ENCODE peak calls at places on chromosomes 6 and 20, in ten cellular contexts. U is neuronal stem cell; M is GM23248; T is heart right ventricle; K is HepG2; Y is IMR-90; F is fibroblast of lung; S is right lobe of liver; J is PC-3; A is CD8-positive, alpha-beta memory T cell. C is an unnamed sample. For H3K27me3 and H3K36me3, the result is how much of the 10 kb centered on the place peaks cover.

GRCh38 chr6:154595538-154595937 is 85.1 kb upstream of the CNKSR3 start:
- DNase-seq in U (no peak), M (no peak), T (no peak), K (no peak), Y (no peak), F (no peak), S (no peak), J (no peak), A (no peak), C (no peak)

GRCh38 chr6:130557481-130558112 is 191.8 kb downstream of the TMEM200A start:
- DNase-seq in U (no peak), M (no peak), T (no peak), K (no peak), Y (no peak), F (no peak), S (no peak), J (no peak), A (no peak), C (no peak)

GRCh38 chr20:59785118-59785959 is 148.1 kb downstream of the SYCP2 start:
- DNase-seq in U (no peak), M (no peak), T (no peak), K (no peak), Y (no peak), F (no peak), S (no peak), J (no peak), A (no peak), C (no peak)

GRCh38 chr6:81751388-81752083 is 945 bp downstream of the TENT5A start:
- DNase-seq in U (peak), M (peak), T (peak), K (peak), Y (peak), F (peak), S (peak), J (peak), A (peak), C (peak)

GRCh38 chr20:48788486-48789072 is 39.2 kb downstream of the PREX1 start:
- DNase-seq in U (no peak), M (no peak), T (no peak), K (no peak), Y (no peak), F (no peak), S (no peak), J (no peak), A (peak), C (no peak)

GRCh38 chr6:54624779-54625178 is 221.8 kb upstream of the FAM83B start:
- DNase-seq in U (no peak), M (peak), T (no peak), K (no peak), Y (peak), F (peak), S (no peak), J (no peak), A (no peak), C (no peak)

GRCh38 chr6:28866342-28867077 is 57.3 kb downstream of the TRIM27 start:
- DNase-seq in U (peak), M (peak), T (peak), K (peak), Y (peak), F (peak), S (peak), J (peak), A (peak), C (peak)

GRCh38 chr6:119076966-119077642 is 1.4 kb downstream of the FAM184A start:
- DNase-seq in U (no peak), M (peak), T (no peak), K (no peak), Y (no peak), F (no peak), S (no peak), J (no peak), A (no peak), C (no peak)

GRCh38 chr6:36735110-36735971 is 37.7 kb downstream of the RAB44 start:
- DNase-seq in U (no peak), M (peak), T (peak), K (no peak), Y (peak), F (peak), S (peak), J (peak), A (no peak), C (peak)

GRCh38 chr6:138563231-138563630 is 63.9 kb upstream of the NHSL1 start:
- DNase-seq in U (no peak), M (no peak), T (no peak), K (no peak), Y (no peak), F (no peak), S (no peak), J (no peak), A (no peak), C (no peak)

GRCh38 chr6:170423814-170424633 is 117.5 kb downstream of the FAM120B start:
- DNase-seq in U (no peak), M (no peak), T (no peak), K (peak), Y (no peak), F (no peak), S (no peak), J (no peak), A (no peak), C (no peak)

GRCh38 chr20:36821964-36822437 is 48.4 kb upstream of the DSN1 start:
- DNase-seq in U (no peak), M (peak), T (no peak), K (no peak), Y (no peak), F (no peak), S (no peak), J (no peak), A (no peak), C (peak)

GRCh38 chr6:104943781-104944180 is 13.1 kb upstream of the LIN28B start:
- DNase-seq in U (no peak), M (peak), T (no peak), K (no peak), Y (peak), F (peak), S (no peak), J (peak), A (no peak), C (no peak)

GRCh38 chr20:22533823-22534751 is 50.3 kb downstream of the FOXA2 start:
- DNase-seq in U (no peak), M (no peak), T (no peak), K (peak), Y (no peak), F (no peak), S (no peak), J (no peak), A (no peak), C (no peak)

GRCh38 chr6:115551510-115551909 is 509.2 kb downstream of the FRK start:
- DNase-seq in U (no peak), M (no peak), T (no peak), K (no peak), Y (no peak), F (peak), S (peak), J (no peak), A (no peak), C (no peak)

GRCh38 chr6:157840776-157841175 is 17.7 kb downstream of the SNX9 start:
- DNase-seq in U (no peak), M (peak), T (no peak), K (no peak), Y (peak), F (peak), S (no peak), J (peak), A (no peak), C (no peak)

GRCh38 chr6:90780141-90780540 is 193.3 kb upstream of the MAP3K7 start:
- DNase-seq in U (no peak), M (no peak), T (no peak), K (no peak), Y (no peak), F (no peak), S (no peak), J (no peak), A (no peak), C (no peak)

GRCh38 chr20:32841632-32842031 is 17.1 kb upstream of the EFCAB8 start:
- DNase-seq in U (no peak), M (no peak), T (no peak), K (no peak), Y (no peak), F (no peak), S (no peak), J (no peak), A (no peak), C (no peak)

GRCh38 chr20:51426879-51427624 is 115.5 kb downstream of the NFATC2 start:
- DNase-seq in U (no peak), M (no peak), T (no peak), K (peak), Y (no peak), F (no peak), S (peak), J (no peak), A (no peak), C (no peak)

GRCh38 chr6:111709615-111710398 is 104.1 kb upstream of the TRAF3IP2 start:
- DNase-seq in U (peak), M (peak), T (peak), K (peak), Y (peak), F (peak), S (peak), J (peak), A (peak), C (peak)

GRCh38 chr6:53627391-53628218 is 38.0 kb downstream of the KLHL31 start:
- DNase-seq in U (no peak), M (no peak), T (no peak), K (no peak), Y (no peak), F (no peak), S (no peak), J (no peak), A (no peak), C (no peak)

GRCh38 chr20:15675813-15676484 is 897.3 kb downstream of the KIF16B start:
- DNase-seq in U (no peak), M (no peak), T (no peak), K (no peak), Y (no peak), F (no peak), S (no peak), J (peak), A (no peak), C (no peak)

GRCh38 chr20:10861619-10862018 is 187.8 kb upstream of the JAG1 start:
- DNase-seq in U (no peak), M (no peak), T (no peak), K (peak), Y (no peak), F (no peak), S (no peak), J (peak), A (no peak), C (no peak)

GRCh38 chr6:72416744-72417143 is 205.1 kb upstream of the KCNQ5 start:
- DNase-seq in U (no peak), M (no peak), T (no peak), K (no peak), Y (no peak), F (no peak), S (no peak), J (no peak), A (no peak), C (no peak)

GRCh38 chr20:58544301-58544700 is 29.1 kb upstream of the APCDD1L start:
- DNase-seq in U (no peak), M (no peak), T (no peak), K (no peak), Y (no peak), F (no peak), S (no peak), J (no peak), A (no peak), C (no peak)

GRCh38 chr20:835220-836045 is 1.9 kb downstream of the FAM110A start:
- DNase-seq in U (no peak), M (no peak), T (peak), K (no peak), Y (no peak), F (no peak), S (peak), J (no peak), A (no peak), C (peak)

GRCh38 chr6:46637145-46637544 is 15.5 kb downstream of the CYP39A1 start:
- DNase-seq in U (no peak), M (peak), T (no peak), K (no peak), Y (peak), F (peak), S (no peak), J (peak), A (no peak), C (no peak)

GRCh38 chr20:3710027-3710426 is 2.4 kb downstream of the SIGLEC1 start:
- DNase-seq in U (no peak), M (no peak), T (peak), K (no peak), Y (no peak), F (no peak), S (no peak), J (no peak), A (no peak), C (no peak)

GRCh38 chr6:139473239-139473701 is 98.8 kb upstream of the CITED2 start:
- DNase-seq in U (no peak), M (peak), T (no peak), K (no peak), Y (no peak), F (peak), S (peak), J (no peak), A (no peak), C (peak)

GRCh38 chr20:57040924-57041323 is 225.5 kb downstream of the BMP7 start:
- DNase-seq in U (no peak), M (peak), T (no peak), K (no peak), Y (peak), F (peak), S (no peak), J (peak), A (no peak), C (no peak)

GRCh38 chr6:139376054-139376355 is 1.6 kb upstream of the CITED2 start:
- DNase-seq in U (no peak), M (no peak), T (peak), K (no peak), Y (no peak), F (no peak), S (no peak), J (peak), A (no peak), C (peak)

GRCh38 chr6:42429042-42429574 is 22.6 kb downstream of the TRERF1 start:
- DNase-seq in U (no peak), M (no peak), T (no peak), K (no peak), Y (no peak), F (no peak), S (no peak), J (no peak), A (no peak), C (no peak)

GRCh38 chr6:163370807-163371206 is 43.7 kb upstream of the QKI start:
- DNase-seq in U (no peak), M (no peak), T (no peak), K (no peak), Y (no peak), F (no peak), S (no peak), J (no peak), A (no peak), C (no peak)

GRCh38 chr6:118551063-118551672 is 3.1 kb downstream of the PLN start:
- DNase-seq in U (peak), M (peak), T (no peak), K (peak), Y (peak), F (peak), S (no peak), J (peak), A (no peak), C (no peak)

GRCh38 chr20:13638162-13638495 is 603 bp downstream of the TASP1 start:
- DNase-seq in U (no peak), M (no peak), T (no peak), K (peak), Y (peak), F (no peak), S (no peak), J (peak), A (no peak), C (no peak)

GRCh38 chr20:53343433-53343832 is 250.2 kb downstream of the ZNF217 start:
- DNase-seq in U (no peak), M (no peak), T (no peak), K (no peak), Y (no peak), F (no peak), S (no peak), J (no peak), A (no peak), C (no peak)
- H3K27me3 ChIP-seq in U (under half), M (under half), T (under half), K (under half), Y (under half), F (under half), S (under half), J (half or more), A (under half), C (under half)

GRCh38 chr6:150684161-150684560 is 84.5 kb downstream of the PLEKHG1 start:
- DNase-seq in U (no peak), M (no peak), T (no peak), K (no peak), Y (no peak), F (no peak), S (no peak), J (no peak), A (no peak), C (no peak)
- H3K27ac ChIP-seq in U (no peak), M (no peak), T (peak), K (no peak), Y (no peak), F (no peak), S (no peak), J (no peak), A (no peak), C (peak)

DNA sequence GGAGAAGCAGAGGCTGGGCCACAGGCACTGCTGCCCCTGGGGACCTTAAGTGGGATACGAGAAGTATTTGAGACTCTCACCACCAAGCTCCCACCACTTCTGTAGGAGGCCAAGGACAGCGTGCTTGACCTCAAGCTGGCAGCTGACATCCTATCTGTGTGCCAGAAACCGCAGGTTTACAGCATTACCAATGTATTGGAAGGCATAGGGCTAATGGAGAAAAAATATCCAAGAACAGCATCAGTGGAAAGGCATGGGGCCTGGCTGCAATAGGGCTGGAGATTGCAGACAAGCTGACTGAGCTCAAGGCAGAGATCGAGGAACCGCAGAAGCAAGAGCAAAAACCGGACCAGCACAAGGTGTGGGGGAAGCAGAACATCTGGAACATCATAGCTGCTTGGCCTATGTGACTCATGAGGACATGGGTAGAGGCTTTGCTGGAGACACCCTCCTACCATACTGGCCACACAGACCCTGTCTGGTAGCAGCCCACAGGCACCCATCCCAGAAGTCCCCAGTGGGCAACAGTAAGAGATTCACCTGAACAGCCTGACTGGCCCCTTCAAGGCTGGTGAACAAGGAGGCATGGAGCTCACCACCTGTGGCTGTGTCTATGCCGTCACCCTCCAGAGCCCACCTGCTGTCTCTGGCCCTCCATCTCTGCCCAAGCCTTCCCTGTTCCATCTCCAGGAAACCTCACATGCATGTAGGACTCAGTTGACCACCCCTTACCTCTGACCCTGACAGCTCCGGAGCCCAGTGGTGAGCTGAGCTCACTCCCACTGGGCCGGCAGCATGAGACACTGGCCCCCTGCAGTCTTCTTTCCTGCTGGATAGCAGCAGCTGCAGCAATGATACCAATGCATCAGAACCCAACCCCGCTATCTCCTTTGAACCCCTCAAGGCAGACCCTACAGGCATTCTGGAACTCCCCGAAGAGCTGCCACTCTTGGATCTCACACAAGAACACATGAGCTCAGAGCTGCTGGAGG is 171.1 kb downstream of the KIF6 start:
- DNase-seq in U (no peak), M (peak), T (no peak), K (no peak), Y (no peak), F (peak), S (no peak), J (no peak), A (no peak), C (no peak)
- H3K36me3 ChIP-seq in U (under half), M (under half), T (under half), K (under half), Y (under half), F (under half), S (under half), J (under half), A (under half), C (under half)

GRCh38 chr20:54174452-54175175 is 828 bp upstream of the CYP24A1 start:
- DNase-seq in U (peak), M (no peak), T (no peak), K (peak), Y (no peak), F (peak), S (no peak), J (peak), A (no peak), C (no peak)

GRCh38 chr20:54172532-54172855 is 1.3 kb downstream of the CYP24A1 start:
- DNase-seq in U (no peak), M (no peak), T (no peak), K (no peak), Y (no peak), F (peak), S (no peak), J (peak), A (no peak), C (no peak)

GRCh38 chr20:54176610-54177009 is 2.8 kb upstream of the CYP24A1 start:
- DNase-seq in U (no peak), M (peak), T (no peak), K (no peak), Y (no peak), F (no peak), S (no peak), J (peak), A (no peak), C (no peak)

GRCh38 chr20:54172856-54173652 is 732 bp downstream of the CYP24A1 start:
- DNase-seq in U (peak), M (peak), T (no peak), K (no peak), Y (no peak), F (peak), S (no peak), J (no peak), A (no peak), C (peak)

DNA sequence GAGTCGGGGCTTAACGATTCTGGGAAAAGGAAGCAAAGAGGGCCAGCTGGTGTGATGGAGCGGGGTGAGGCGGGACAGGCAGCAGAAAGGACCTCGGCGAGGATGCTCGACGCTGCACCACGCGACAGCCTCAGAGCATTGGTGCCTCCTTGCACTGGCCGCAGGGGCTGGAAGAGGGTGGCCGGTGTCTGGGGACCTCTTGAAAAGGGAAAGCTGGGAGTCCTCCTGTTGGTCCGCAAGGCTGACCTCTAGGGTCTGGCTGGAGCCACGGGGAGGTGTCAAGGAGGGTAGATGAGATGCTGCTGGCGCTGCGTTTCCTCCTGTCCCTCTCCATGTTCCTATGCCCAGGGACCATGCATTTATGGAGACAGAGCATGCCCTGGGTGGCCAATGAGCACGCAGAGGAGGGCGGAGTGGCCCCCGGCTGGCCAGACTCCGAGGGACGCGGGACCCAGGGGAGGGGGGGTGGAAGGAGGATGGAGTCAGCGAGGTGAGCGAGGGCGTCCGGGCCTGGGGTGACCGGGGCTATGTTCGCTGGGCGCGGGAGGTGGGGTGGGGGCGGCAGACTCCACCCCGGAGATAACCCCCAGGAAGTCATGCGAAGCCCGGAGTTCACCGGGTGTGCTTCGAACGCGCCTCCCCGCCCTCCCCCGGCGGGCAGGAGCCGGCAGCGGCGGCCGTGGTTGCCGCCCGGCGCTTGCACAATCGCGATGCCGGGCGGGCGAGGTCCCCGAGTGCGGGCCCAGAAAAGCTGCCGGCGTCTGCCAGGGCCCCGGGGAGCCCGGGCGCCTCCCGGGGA is at the start of gene CYP24A1:
- DNase-seq in U (peak), M (peak), T (no peak), K (peak), Y (no peak), F (no peak), S (peak), J (peak), A (no peak), C (no peak)
- H3K27me3 ChIP-seq in U (half or more), M (under half), T (under half), K (under half), Y (half or more), F (half or more), S (under half), J (under half), A (under half), C (under half)

GRCh38 chr20:31666258-31667042 is 28.7 kb downstream of the COX4I2 start:
- DNase-seq in U (no peak), M (no peak), T (no peak), K (no peak), Y (no peak), F (peak), S (peak), J (no peak), A (peak), C (peak)
- H3K27ac ChIP-seq in U (peak), M (no peak), T (peak), K (peak), Y (no peak), F (no peak), S (peak), J (no peak), A (peak), C (peak)

GRCh38 chr20:62888406-62888805 is 26.8 kb upstream of the TCFL5 start:
- DNase-seq in U (no peak), M (no peak), T (no peak), K (no peak), Y (no peak), F (no peak), S (no peak), J (no peak), A (no peak), C (no peak)
- H3K36me3 ChIP-seq in U (under half), M (under half), T (half or more), K (under half), Y (half or more), F (under half), S (half or more), J (half or more), A (half or more), C (half or more)